ENCODE peak calls at places on chromosomes 1 and 21, in eight cellular contexts. X is heart right ventricle, M is fibroblast of mammary gland, U is IMR-90, O is suprapubic skin, Z is OCI-LY7, C is heart left ventricle, D is esophagus squamous epithelium. P is an unnamed sample.

GRCh38 chr1:108107658-108108057 is 92.5 kb downstream of the SLC25A24 start:
- DNase-seq in X (no peak), D (no peak), O (no peak), Z (no peak), C (no peak), U (peak; percentile 74), M (peak; percentile 78), P (peak; percentile 38)

GRCh38 chr21:34997295-34997694 is 51.8 kb downstream of the RUNX1 start:
- DNase-seq in O (no peak), X (no peak), M (peak; percentile 28), C (no peak), U (no peak), D (no peak), Z (no peak), P (no peak)

GRCh38 chr1:229509576-229509975 is 1.4 kb upstream of the NUP133 start:
- DNase-seq in U (peak; percentile 91), M (peak; percentile 69), O (no peak), D (no peak), C (no peak), X (no peak), Z (no peak), P (peak; percentile 10)

GRCh38 chr1:167821969-167822685 is 91.8 kb downstream of the ADCY10 start:
- DNase-seq in O (no peak), D (no peak), U (peak; percentile 20), M (no peak), X (no peak), C (no peak), Z (no peak), P (no peak)

GRCh38 chr1:95685091-95685490 is 451.1 kb downstream of the RWDD3 start:
- DNase-seq in X (no peak), U (no peak), O (no peak), D (no peak), M (no peak), C (no peak), Z (no peak), P (no peak)

GRCh38 chr1:32695098-32695904 is 7.3 kb downstream of the SYNC start:
- DNase-seq in D (no peak), O (peak; percentile 90), M (peak; percentile 69), C (peak; percentile 67), U (peak; percentile 65), X (peak; percentile 65), Z (no peak), P (peak; percentile 72)

GRCh38 chr1:36816348-36816747 is 218.0 kb downstream of the GRIK3 start:
- DNase-seq in Z (no peak), U (no peak), X (no peak), M (no peak), O (no peak), C (no peak), D (no peak), P (no peak)

GRCh38 chr1:225437710-225438437 is 10.0 kb upstream of the LBR start:
- DNase-seq in C (no peak), D (no peak), O (no peak), M (peak; percentile 40), Z (no peak), U (peak; percentile 45), X (no peak), P (peak; percentile 38)

GRCh38 chr1:156648951-156649350 is 7.0 kb downstream of the BCAN start:
- DNase-seq in C (no peak), D (no peak), X (no peak), U (no peak), M (no peak), O (no peak), Z (no peak), P (no peak)

GRCh38 chr1:1955651-1956094 is 36.6 kb upstream of the TMEM52 start:
- DNase-seq in C (no peak), X (no peak), U (no peak), Z (no peak), O (no peak), D (no peak), M (no peak), P (no peak)

GRCh38 chr1:7826363-7826762 is 26.5 kb downstream of the UTS2 start:
- DNase-seq in U (no peak), Z (no peak), D (no peak), C (no peak), O (no peak), M (no peak), X (no peak), P (no peak)

GRCh38 chr1:231844986-231845502 is 218.5 kb downstream of the DISC1 start:
- DNase-seq in M (no peak), U (peak; percentile 61), D (no peak), O (peak; percentile 71), Z (peak; percentile 4), C (no peak), X (no peak), P (peak; percentile 29)

GRCh38 chr1:161177112-161177935 is at the start of gene B4GALT3:
- DNase-seq in U (peak; percentile 65), X (peak; percentile 89), C (peak; percentile 93), D (peak; percentile 50), O (peak; percentile 94), M (peak; percentile 78), Z (peak; percentile 87), P (peak; percentile 76)

GRCh38 chr1:227747382-227747781 is 12.1 kb downstream of the SNAP47 start:
- DNase-seq in C (no peak), Z (no peak), U (no peak), D (no peak), O (peak; percentile 67), M (no peak), X (no peak), P (no peak)

GRCh38 chr21:23853796-23854379 is 1753.4 kb downstream of the MRPL39 start:
- DNase-seq in C (no peak), Z (peak; percentile 2), X (no peak), M (peak; percentile 6), D (no peak), U (peak; percentile 31), O (no peak), P (peak; percentile 24)

GRCh38 chr1:235056937-235057336 is 71.7 kb downstream of the TOMM20 start:
- DNase-seq in Z (no peak), D (no peak), O (no peak), M (peak; percentile 42), U (no peak), C (no peak), X (no peak), P (no peak)

GRCh38 chr1:235052067-235053008 is 76.3 kb downstream of the TOMM20 start:
- DNase-seq in O (no peak), X (no peak), U (no peak), D (no peak), C (no peak), Z (no peak), M (no peak), P (no peak)

GRCh38 chr1:235057385-235058306 is 71.0 kb downstream of the TOMM20 start:
- DNase-seq in U (no peak), C (no peak), O (no peak), D (no peak), M (no peak), X (no peak), Z (no peak), P (no peak)

GRCh38 chr1:235054466-235054865 is 74.2 kb downstream of the TOMM20 start:
- DNase-seq in O (no peak), D (no peak), X (no peak), M (no peak), U (no peak), C (no peak), Z (no peak), P (no peak)

DNA sequence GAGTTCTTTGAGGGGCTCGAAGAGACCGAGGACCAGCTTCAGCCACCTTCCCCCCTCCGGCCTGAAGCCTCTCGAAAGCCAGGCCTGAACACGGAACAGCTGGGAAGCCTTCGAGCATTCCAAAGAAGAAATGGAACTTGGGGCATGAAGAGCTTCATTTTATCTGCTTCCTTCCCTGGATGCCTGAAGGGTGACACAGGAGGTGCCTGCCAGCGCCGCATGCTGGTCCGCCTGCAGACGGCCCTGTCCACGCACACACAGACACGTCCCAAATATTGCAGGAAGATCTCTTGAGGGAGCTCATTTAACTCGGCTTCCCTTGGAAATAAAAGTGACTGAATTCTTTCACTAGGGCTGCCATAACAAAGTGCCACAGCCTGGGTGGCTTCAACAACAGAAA is 73.7 kb downstream of the TOMM20 start:
- DNase-seq in U (no peak), Z (no peak), X (no peak), D (no peak), M (no peak), C (no peak), O (no peak), P (no peak)
- TF ChIP-seq CTCF in U (no peak), Z (no peak), X (peak; percentile 19), D (no peak), M (no peak), C (no peak), O (no peak), P (no peak)

DNA sequence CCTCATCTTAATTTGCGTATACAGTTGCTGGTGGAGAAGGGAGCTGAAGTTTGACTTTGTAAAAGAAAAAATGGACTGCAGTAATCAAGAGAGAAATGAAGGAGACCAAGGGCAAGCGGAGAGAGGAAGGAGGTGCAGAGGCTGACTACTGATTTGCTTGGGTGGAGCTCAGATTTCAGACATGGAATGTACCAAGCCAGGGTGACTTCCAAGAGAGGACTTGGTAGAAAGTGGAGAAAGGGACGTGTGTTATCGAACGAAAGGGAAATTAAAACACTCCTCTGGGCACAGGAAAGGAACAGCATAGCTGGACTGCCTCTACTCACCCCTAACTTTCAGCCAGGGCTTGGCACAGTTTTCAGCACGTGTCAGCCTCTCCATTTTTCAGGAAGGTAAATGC is 15.1 kb upstream of the HEATR1 start:
- DNase-seq in M (no peak), X (no peak), O (no peak), Z (no peak), U (no peak), C (no peak), D (no peak), P (no peak)
- H3K4me3 ChIP-seq in M (no peak overlapping the region), X (no peak overlapping the region), O (no peak overlapping the region), Z (no peak overlapping the region), U (no peak overlapping the region), C (no peak overlapping the region), D (no peak overlapping the region), P (no peak overlapping the region)

GRCh38 chr1:206975313-206975712 is 5.1 kb upstream of the FCAMR start:
- DNase-seq in D (no peak), O (no peak), X (no peak), Z (no peak), M (no peak), C (no peak), U (no peak), P (no peak)

GRCh38 chr1:206982216-206982615 is 12.0 kb upstream of the FCAMR start:
- DNase-seq in M (peak; percentile 26), C (peak; percentile 35), O (no peak), U (peak; percentile 22), Z (peak; percentile 62), X (peak; percentile 45), D (no peak), P (peak; percentile 27)

GRCh38 chr1:206978259-206978658 is 8.0 kb upstream of the FCAMR start:
- DNase-seq in X (no peak), C (no peak), Z (no peak), M (no peak), D (no peak), U (no peak), O (no peak), P (no peak)

GRCh38 chr1:206974154-206974553 is 3.9 kb upstream of the FCAMR start:
- DNase-seq in D (no peak), U (no peak), X (no peak), Z (no peak), O (no peak), M (no peak), C (no peak), P (no peak)

GRCh38 chr1:206979379-206980043 is 9.3 kb upstream of the FCAMR start:
- DNase-seq in U (peak; percentile 41), Z (peak; percentile 13), O (no peak), X (no peak), D (no peak), M (peak; percentile 40), C (no peak), P (peak; percentile 15)
- TF ChIP-seq CTCF in U (peak; percentile 49), Z (peak; percentile 74), O (no peak), X (peak; percentile 44), D (peak; percentile 31), M (peak; percentile 70), C (peak; percentile 13), P (peak; percentile 72)

GRCh38 chr1:9892563-9893528 is 17.2 kb downstream of the CTNNBIP1 start:
- DNase-seq in X (peak; percentile 49), Z (no peak), M (peak; percentile 90), D (no peak), U (peak; percentile 88), O (no peak), C (peak; percentile 45), P (peak; percentile 84)
- H3K4me3 ChIP-seq in X (no peak overlapping the region), Z (no peak overlapping the region), M (no peak overlapping the region), D (peak overlapping the region; percentile 34), U (peak overlapping the region; percentile 21), O (peak overlapping the region; percentile 5), C (no peak overlapping the region), P (no peak overlapping the region)

P was measured in astrocyte of the spinal cord.